ENCODE peak calls at places on chromosome 21, in six cellular contexts. One of them, this sample, is unnamed. For H3K9me3, the result is how much of the 10 kb centered on the place peaks cover.

GRCh38 chr21:31731112-31731801 is 661 bp downstream of the SCAF4 start:
- DNase-seq in stomach: peak
- DNase-seq in transverse colon: peak
- DNase-seq in CD8-positive, alpha-beta memory T cell: peak
- DNase-seq in right lobe of liver: peak
- DNase-seq in K562: peak
- DNase-seq in this sample: peak

GRCh38 chr21:45876381-45877159 is 105.0 kb upstream of the COL6A1 start:
- DNase-seq in K562: no peak
- DNase-seq in right lobe of liver: peak
- DNase-seq in stomach: no peak
- DNase-seq in transverse colon: no peak
- DNase-seq in CD8-positive, alpha-beta memory T cell: peak
- DNase-seq in this sample: peak

GRCh38 chr21:29155118-29155932 is 24.9 kb downstream of the MAP3K7CL start:
- DNase-seq in right lobe of liver: no peak
- DNase-seq in K562: no peak
- DNase-seq in transverse colon: no peak
- DNase-seq in CD8-positive, alpha-beta memory T cell: no peak
- DNase-seq in stomach: no peak
- DNase-seq in this sample: peak

GRCh38 chr21:24840287-24840686 is 767.0 kb downstream of the MRPL39 start:
- DNase-seq in transverse colon: no peak
- DNase-seq in right lobe of liver: no peak
- DNase-seq in CD8-positive, alpha-beta memory T cell: no peak
- DNase-seq in K562: no peak
- DNase-seq in stomach: no peak
- DNase-seq in this sample: no peak

GRCh38 chr21:16974060-16974459 is 538.8 kb upstream of the CXADR start:
- DNase-seq in transverse colon: no peak
- DNase-seq in CD8-positive, alpha-beta memory T cell: no peak
- DNase-seq in stomach: no peak
- DNase-seq in K562: no peak
- DNase-seq in right lobe of liver: no peak
- DNase-seq in this sample: no peak

GRCh38 chr21:45979141-45979631 is 2.4 kb upstream of the COL6A1 start:
- DNase-seq in CD8-positive, alpha-beta memory T cell: no peak
- DNase-seq in stomach: no peak
- DNase-seq in right lobe of liver: no peak
- DNase-seq in K562: no peak
- DNase-seq in transverse colon: peak
- DNase-seq in this sample: peak

GRCh38 chr21:25560151-25560783 is 47.0 kb downstream of the MRPL39 start:
- DNase-seq in right lobe of liver: peak
- DNase-seq in stomach: no peak
- DNase-seq in CD8-positive, alpha-beta memory T cell: no peak
- DNase-seq in K562: no peak
- DNase-seq in transverse colon: no peak
- DNase-seq in this sample: peak

GRCh38 chr21:45959779-45960390 is 21.7 kb upstream of the COL6A1 start:
- DNase-seq in right lobe of liver: no peak
- DNase-seq in CD8-positive, alpha-beta memory T cell: no peak
- DNase-seq in K562: no peak
- DNase-seq in stomach: no peak
- DNase-seq in transverse colon: no peak
- DNase-seq in this sample: no peak

GRCh38 chr21:45818276-45818903 is 163.2 kb upstream of the COL6A1 start:
- DNase-seq in K562: no peak
- DNase-seq in right lobe of liver: no peak
- DNase-seq in CD8-positive, alpha-beta memory T cell: no peak
- DNase-seq in transverse colon: no peak
- DNase-seq in stomach: no peak
- DNase-seq in this sample: no peak

GRCh38 chr21:28311776-28312175 is 680.9 kb downstream of the LTN1 start:
- DNase-seq in CD8-positive, alpha-beta memory T cell: no peak
- DNase-seq in K562: no peak
- DNase-seq in right lobe of liver: no peak
- DNase-seq in transverse colon: no peak
- DNase-seq in stomach: no peak
- DNase-seq in this sample: no peak

GRCh38 chr21:46146856-46147255 is 8.5 kb downstream of the FTCD start:
- DNase-seq in stomach: no peak
- DNase-seq in right lobe of liver: peak
- DNase-seq in CD8-positive, alpha-beta memory T cell: peak
- DNase-seq in K562: no peak
- DNase-seq in transverse colon: no peak
- DNase-seq in this sample: no peak

GRCh38 chr21:42047821-42048613 is 23.1 kb upstream of the UMODL1 start:
- DNase-seq in right lobe of liver: no peak
- DNase-seq in transverse colon: no peak
- DNase-seq in stomach: peak
- DNase-seq in K562: no peak
- DNase-seq in CD8-positive, alpha-beta memory T cell: peak
- DNase-seq in this sample: no peak
- H3K27ac ChIP-seq in right lobe of liver: no peak
- H3K27ac ChIP-seq in transverse colon: peak
- H3K27ac ChIP-seq in stomach: peak
- H3K27ac ChIP-seq in K562: no peak
- H3K27ac ChIP-seq in CD8-positive, alpha-beta memory T cell: no peak
- H3K27ac ChIP-seq in this sample: no peak

GRCh38 chr21:20013851-20014250 is 984.4 kb upstream of the NCAM2 start:
- DNase-seq in transverse colon: no peak
- DNase-seq in right lobe of liver: no peak
- DNase-seq in CD8-positive, alpha-beta memory T cell: no peak
- DNase-seq in K562: no peak
- DNase-seq in stomach: no peak
- DNase-seq in this sample: no peak

GRCh38 chr21:20020032-20020431 is 978.2 kb upstream of the NCAM2 start:
- DNase-seq in transverse colon: no peak
- DNase-seq in K562: no peak
- DNase-seq in CD8-positive, alpha-beta memory T cell: no peak
- DNase-seq in right lobe of liver: no peak
- DNase-seq in stomach: no peak
- DNase-seq in this sample: no peak

GRCh38 chr21:20010691-20011200 is 987.5 kb upstream of the NCAM2 start:
- DNase-seq in CD8-positive, alpha-beta memory T cell: no peak
- DNase-seq in stomach: no peak
- DNase-seq in K562: no peak
- DNase-seq in transverse colon: no peak
- DNase-seq in right lobe of liver: no peak
- DNase-seq in this sample: peak

DNA sequence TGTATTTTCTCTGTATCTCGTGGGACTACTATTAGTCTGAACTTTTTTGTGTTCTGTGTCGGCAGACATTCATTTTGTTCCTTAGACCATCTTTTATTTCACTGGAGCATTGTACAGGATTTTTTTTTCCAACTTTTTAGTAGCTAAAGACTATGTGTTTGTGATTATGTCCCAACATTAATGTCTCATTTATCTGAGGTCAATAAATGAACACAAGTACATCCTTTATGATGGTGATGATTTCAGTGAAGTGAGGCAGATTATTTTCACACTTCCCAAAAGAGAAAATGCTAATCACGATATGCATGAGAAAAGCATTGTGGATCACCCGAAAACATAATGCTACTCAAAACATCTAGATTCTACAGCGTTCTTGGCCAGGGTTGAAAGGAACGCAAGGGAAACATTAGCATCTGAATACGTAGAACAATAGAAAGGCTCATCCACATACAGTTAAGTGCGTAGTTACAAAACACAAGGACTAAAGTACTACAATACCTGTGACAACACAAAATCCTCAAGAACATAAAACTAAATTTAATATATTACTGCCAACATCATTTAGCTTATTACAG is 981.7 kb upstream of the NCAM2 start:
- DNase-seq in K562: no peak
- DNase-seq in right lobe of liver: no peak
- DNase-seq in stomach: no peak
- DNase-seq in transverse colon: no peak
- DNase-seq in CD8-positive, alpha-beta memory T cell: no peak
- DNase-seq in this sample: no peak
- H3K9me3 ChIP-seq in K562: under half
- H3K9me3 ChIP-seq in right lobe of liver: under half
- H3K9me3 ChIP-seq in stomach: under half
- H3K9me3 ChIP-seq in transverse colon: under half
- H3K9me3 ChIP-seq in CD8-positive, alpha-beta memory T cell: under half
- H3K9me3 ChIP-seq in this sample: under half

GRCh38 chr21:34526236-34526617 is 14.2 kb upstream of the KCNE1 start:
- DNase-seq in right lobe of liver: no peak
- DNase-seq in K562: no peak
- DNase-seq in CD8-positive, alpha-beta memory T cell: no peak
- DNase-seq in transverse colon: no peak
- DNase-seq in stomach: no peak
- DNase-seq in this sample: no peak
- H3K4me3 ChIP-seq in right lobe of liver: peak
- H3K4me3 ChIP-seq in K562: no peak
- H3K4me3 ChIP-seq in CD8-positive, alpha-beta memory T cell: no peak
- H3K4me3 ChIP-seq in transverse colon: peak
- H3K4me3 ChIP-seq in stomach: peak
- H3K4me3 ChIP-seq in this sample: peak

DNA sequence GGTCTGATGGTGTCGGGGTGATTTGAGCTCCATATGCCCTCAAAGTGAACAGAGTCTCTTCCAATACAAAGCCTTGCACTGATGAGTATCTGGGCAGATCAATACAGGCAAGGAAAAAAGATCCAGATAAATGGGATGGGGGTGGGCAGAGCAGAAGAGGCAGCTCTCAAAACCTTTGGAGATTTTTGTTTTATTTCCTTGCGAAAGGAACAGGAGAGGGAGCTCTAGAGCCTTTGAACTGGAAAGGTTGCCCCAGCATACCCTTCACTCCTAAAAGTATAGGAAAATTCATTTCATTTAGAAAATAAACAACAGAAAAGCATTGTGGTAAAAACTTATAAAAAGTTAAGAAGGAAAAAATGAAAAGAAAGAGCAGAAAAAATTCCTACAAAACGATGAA is 31.4 kb upstream of the OLIG2 start:
- DNase-seq in CD8-positive, alpha-beta memory T cell: no peak
- DNase-seq in right lobe of liver: no peak
- DNase-seq in transverse colon: no peak
- DNase-seq in stomach: no peak
- DNase-seq in K562: peak
- DNase-seq in this sample: no peak
- H3K27ac ChIP-seq in CD8-positive, alpha-beta memory T cell: no peak
- H3K27ac ChIP-seq in right lobe of liver: no peak
- H3K27ac ChIP-seq in transverse colon: no peak
- H3K27ac ChIP-seq in stomach: no peak
- H3K27ac ChIP-seq in K562: no peak
- H3K27ac ChIP-seq in this sample: no peak

GRCh38 chr21:44375281-44375651 is 21.8 kb downstream of the TRPM2 start:
- DNase-seq in stomach: peak
- DNase-seq in CD8-positive, alpha-beta memory T cell: no peak
- DNase-seq in right lobe of liver: peak
- DNase-seq in transverse colon: peak
- DNase-seq in K562: no peak
- DNase-seq in this sample: peak
- H3K9me3 ChIP-seq in stomach: under half
- H3K9me3 ChIP-seq in CD8-positive, alpha-beta memory T cell: under half
- H3K9me3 ChIP-seq in right lobe of liver: under half
- H3K9me3 ChIP-seq in transverse colon: under half
- H3K9me3 ChIP-seq in K562: under half
- H3K9me3 ChIP-seq in this sample: under half

GRCh38 chr21:36709030-36709867 is 10.3 kb downstream of the SIM2 start:
- DNase-seq in K562: no peak
- DNase-seq in stomach: peak
- DNase-seq in CD8-positive, alpha-beta memory T cell: no peak
- DNase-seq in transverse colon: no peak
- DNase-seq in right lobe of liver: no peak
- DNase-seq in this sample: no peak
- H3K4me3 ChIP-seq in K562: no peak
- H3K4me3 ChIP-seq in stomach: peak
- H3K4me3 ChIP-seq in CD8-positive, alpha-beta memory T cell: no peak
- H3K4me3 ChIP-seq in transverse colon: peak
- H3K4me3 ChIP-seq in right lobe of liver: no peak
- H3K4me3 ChIP-seq in this sample: peak

DNA sequence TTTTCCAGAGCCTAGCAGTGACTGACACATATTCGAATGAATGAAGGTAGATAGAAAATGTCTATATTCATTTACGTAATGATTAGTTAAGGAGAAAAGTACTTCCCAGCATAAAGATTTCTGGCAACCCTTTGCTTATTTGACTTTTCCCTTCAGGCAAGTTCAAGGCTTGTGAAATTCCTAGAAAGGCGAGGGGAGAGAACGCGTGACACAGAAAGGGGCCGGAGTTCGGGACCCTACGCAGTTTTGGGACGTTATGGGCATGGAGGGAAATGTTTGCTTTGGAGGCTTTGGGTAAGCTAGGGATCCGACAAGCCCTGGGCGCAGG is 472 bp upstream of the USP25 start:
- DNase-seq in stomach: no peak
- DNase-seq in K562: no peak
- DNase-seq in CD8-positive, alpha-beta memory T cell: no peak
- DNase-seq in transverse colon: no peak
- DNase-seq in right lobe of liver: no peak
- DNase-seq in this sample: no peak
- H3K27ac ChIP-seq in stomach: peak
- H3K27ac ChIP-seq in K562: peak
- H3K27ac ChIP-seq in CD8-positive, alpha-beta memory T cell: peak
- H3K27ac ChIP-seq in transverse colon: peak
- H3K27ac ChIP-seq in right lobe of liver: no peak
- H3K27ac ChIP-seq in this sample: peak

DNA sequence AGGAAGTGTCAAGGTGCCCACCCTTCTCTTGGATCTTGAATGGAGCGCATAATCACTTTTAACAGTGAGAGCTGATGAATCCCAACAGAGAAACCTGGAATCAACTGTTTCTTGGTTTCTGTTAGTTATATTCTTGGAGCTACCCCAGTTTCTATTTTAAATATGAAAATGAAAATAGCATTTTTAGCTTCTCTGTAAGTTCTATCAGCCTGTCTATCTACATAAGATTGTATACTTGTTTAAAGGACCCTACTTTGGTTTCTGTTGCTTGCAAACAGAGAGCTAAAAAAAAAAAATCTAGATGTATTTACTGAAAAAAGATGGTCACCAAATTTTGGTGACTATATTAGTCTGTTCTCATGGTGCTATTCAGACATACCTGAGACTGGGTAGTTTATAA is 670.0 kb downstream of the NCAM2 start:
- DNase-seq in CD8-positive, alpha-beta memory T cell: no peak
- DNase-seq in K562: no peak
- DNase-seq in transverse colon: no peak
- DNase-seq in stomach: no peak
- DNase-seq in right lobe of liver: no peak
- DNase-seq in this sample: no peak
- H3K9me3 ChIP-seq in CD8-positive, alpha-beta memory T cell: under half
- H3K9me3 ChIP-seq in K562: under half
- H3K9me3 ChIP-seq in transverse colon: under half
- H3K9me3 ChIP-seq in stomach: under half
- H3K9me3 ChIP-seq in right lobe of liver: under half
- H3K9me3 ChIP-seq in this sample: under half